ENCODE peak calls at places on chromosomes 7 and 10, in four cellular contexts. P is H1, R is HepG2, I is A549. W is an unnamed sample.

GRCh38 chr10:44517635-44518034 is 132.7 kb upstream of the CXCL12 start:
- DNase-seq in P (peak; percentile 66), R (peak; percentile 10), I (no peak), W (no peak)

GRCh38 chr7:94580601-94581000 is 71.0 kb downstream of the CASD1 start:
- DNase-seq in P (no peak), I (peak; percentile 85), R (peak; percentile 93), W (peak; percentile 49)

GRCh38 chr7:73526892-73527821 is 5.1 kb upstream of the BAZ1B start:
- DNase-seq in R (no peak), P (no peak), I (no peak), W (no peak)

GRCh38 chr7:42274052-42274451 is 37.0 kb upstream of the GLI3 start:
- DNase-seq in R (no peak), I (no peak), P (no peak), W (peak; percentile 79)

GRCh38 chr10:79093658-79094411 is 25.1 kb downstream of the ZMIZ1 start:
- DNase-seq in I (peak; percentile 79), R (peak; percentile 97), P (no peak), W (peak; percentile 81)

GRCh38 chr10:67225226-67225625 is 299.4 kb downstream of the LRRTM3 start:
- DNase-seq in R (no peak), P (no peak), I (no peak), W (no peak)

GRCh38 chr10:83585686-83586085 is 553.6 kb upstream of the GHITM start:
- DNase-seq in R (no peak), I (no peak), P (no peak), W (no peak)

GRCh38 chr10:96334888-96335526 is 23.8 kb downstream of the OPALIN start:
- DNase-seq in P (peak; percentile 50), I (peak; percentile 55), R (peak; percentile 44), W (peak; percentile 41)

GRCh38 chr10:32332299-32332750 is 14.6 kb downstream of the EPC1 start:
- DNase-seq in P (no peak), R (no peak), I (peak; percentile 27), W (peak; percentile 25)

GRCh38 chr10:78953124-78954008 is 115.4 kb upstream of the ZMIZ1 start:
- DNase-seq in P (no peak), I (no peak), R (no peak), W (no peak)

GRCh38 chr7:87325576-87326370 is 19.7 kb upstream of the CROT start:
- DNase-seq in R (no peak), I (no peak), P (no peak), W (no peak)

GRCh38 chr10:104098360-104098925 is 12.8 kb upstream of the COL17A1 start:
- DNase-seq in I (no peak), P (no peak), R (no peak), W (peak; percentile 49)

GRCh38 chr7:90931996-90932912 is 332.0 kb upstream of the FZD1 start:
- DNase-seq in I (no peak), P (no peak), R (no peak), W (no peak)

GRCh38 chr10:112919721-112920120 is 30.3 kb upstream of the TCF7L2 start:
- DNase-seq in P (no peak), R (no peak), I (peak; percentile 41), W (peak; percentile 87)

GRCh38 chr7:155874010-155874409 is 61.7 kb upstream of the SHH start:
- DNase-seq in I (no peak), P (peak; percentile 20), R (no peak), W (no peak)

GRCh38 chr7:150739045-150739432 is 1.8 kb downstream of the GIMAP5 start:
- DNase-seq in R (peak; percentile 11), P (no peak), I (no peak), W (no peak)

GRCh38 chr10:1643161-1643910 is 94.0 kb downstream of the ADARB2 start:
- DNase-seq in R (peak; percentile 5), P (peak; percentile 80), I (peak; percentile 9), W (no peak)

GRCh38 chr7:22386206-22386858 is 29.4 kb upstream of the RAPGEF5 start:
- DNase-seq in R (no peak), I (no peak), P (no peak), W (no peak)

GRCh38 chr7:29327455-29327854 is 132.9 kb downstream of the CHN2 start:
- DNase-seq in R (no peak), I (no peak), P (no peak), W (no peak)

GRCh38 chr7:120993575-120994191 is 5.2 kb downstream of the CPED1 start:
- DNase-seq in P (no peak), I (no peak), R (no peak), W (peak; percentile 56)

GRCh38 chr10:31157125-31157983 is 125.7 kb upstream of the ZNF438 start:
- DNase-seq in I (no peak), R (no peak), P (no peak), W (peak; percentile 85)

GRCh38 chr10:79052311-79053080 is 16.3 kb upstream of the ZMIZ1 start:
- DNase-seq in R (peak; percentile 52), P (no peak), I (peak; percentile 36), W (no peak)

GRCh38 chr10:69567920-69568319 is 5.3 kb downstream of the NEUROG3 start:
- DNase-seq in P (peak; percentile 90), I (peak; percentile 41), R (peak; percentile 6), W (peak; percentile 51)

GRCh38 chr7:117009705-117010361 is 56.5 kb downstream of the ST7 start:
- DNase-seq in I (no peak), R (no peak), P (no peak), W (no peak)

GRCh38 chr10:88620441-88620840 is 33.9 kb downstream of the LIPJ start:
- DNase-seq in R (no peak), P (no peak), I (no peak), W (no peak)

GRCh38 chr7:73983437-73984164 is 44.4 kb upstream of the ELN start:
- DNase-seq in R (no peak), I (no peak), P (no peak), W (no peak)

GRCh38 chr10:132592790-132593788 is 55.5 kb downstream of the INPP5A start:
- DNase-seq in P (no peak), I (no peak), R (no peak), W (no peak)

GRCh38 chr10:78764846-78765430 is 303.8 kb upstream of the ZMIZ1 start:
- DNase-seq in P (no peak), I (no peak), R (no peak), W (no peak)

GRCh38 chr10:94366382-94366781 is 3.6 kb upstream of the NOC3L start:
- DNase-seq in R (no peak), I (no peak), P (no peak), W (no peak)

GRCh38 chr7:43211276-43211675 is 98.8 kb downstream of the HECW1 start:
- DNase-seq in I (peak; percentile 33), P (no peak), R (peak; percentile 3), W (no peak)

GRCh38 chr10:71367279-71367678 is 29.4 kb upstream of the CDH23 start:
- DNase-seq in I (no peak), R (no peak), P (no peak), W (no peak)

GRCh38 chr10:122962405-122962804 is 8.4 kb upstream of the C10orf88 start:
- DNase-seq in P (no peak), R (no peak), I (no peak), W (no peak)

GRCh38 chr10:122953827-122954730 is at the start of gene C10orf88:
- DNase-seq in I (peak; percentile 99), P (peak; percentile 91), R (peak; percentile 96), W (peak; percentile 99)

GRCh38 chr10:122954731-122955050 is 664 bp upstream of the C10orf88 start:
- DNase-seq in P (no peak), R (no peak), I (no peak), W (no peak)

GRCh38 chr10:122955892-122956291 is 1.9 kb upstream of the C10orf88 start:
- DNase-seq in R (peak; percentile 5), P (no peak), I (no peak), W (no peak)

GRCh38 chr10:122957474-122957873 is 3.4 kb upstream of the C10orf88 start:
- DNase-seq in I (no peak), R (peak; percentile 63), P (no peak), W (peak; percentile 1)
- TF ChIP-seq MAFK in I (no peak), R (no peak), P (no peak), W (no peak)

DNA sequence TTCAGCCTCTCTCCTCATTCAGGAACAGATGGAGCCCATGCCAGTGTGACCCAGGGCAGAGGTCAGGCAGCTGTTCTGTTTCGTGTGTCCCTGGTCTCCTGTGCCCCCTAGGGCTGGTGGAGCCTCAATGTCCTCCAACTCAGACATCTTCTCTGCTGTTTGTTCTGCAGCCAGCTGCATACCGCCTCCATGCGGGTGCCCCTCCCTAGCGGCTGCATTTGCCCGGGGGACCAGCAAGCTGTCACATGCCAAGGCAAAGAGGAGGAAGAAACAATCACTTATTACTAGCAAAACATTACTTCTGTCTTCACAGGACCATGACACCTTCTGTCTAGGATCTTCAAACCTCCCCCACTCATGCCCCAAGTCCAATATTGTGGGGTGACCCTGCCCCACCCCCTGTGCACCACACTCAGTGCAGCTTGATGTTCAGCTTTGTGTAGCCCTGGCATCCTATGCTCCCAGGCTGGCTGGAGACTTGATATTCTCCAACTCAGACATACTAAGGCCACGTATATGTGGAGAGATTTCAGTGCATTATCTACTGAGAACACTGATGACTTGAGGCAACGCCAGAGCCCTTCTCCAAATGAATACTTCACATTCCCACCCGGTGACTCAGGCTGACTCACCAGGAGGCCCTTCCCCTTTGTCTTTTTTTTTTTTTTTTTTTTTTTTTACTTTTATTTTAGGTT is 188.9 kb downstream of the SKIDA1 start:
- DNase-seq in R (peak; percentile 92), I (peak; percentile 97), P (peak; percentile 62), W (peak; percentile 97)
- TF ChIP-seq MAFK in R (no peak), I (no peak), P (no peak), W (no peak)

DNA sequence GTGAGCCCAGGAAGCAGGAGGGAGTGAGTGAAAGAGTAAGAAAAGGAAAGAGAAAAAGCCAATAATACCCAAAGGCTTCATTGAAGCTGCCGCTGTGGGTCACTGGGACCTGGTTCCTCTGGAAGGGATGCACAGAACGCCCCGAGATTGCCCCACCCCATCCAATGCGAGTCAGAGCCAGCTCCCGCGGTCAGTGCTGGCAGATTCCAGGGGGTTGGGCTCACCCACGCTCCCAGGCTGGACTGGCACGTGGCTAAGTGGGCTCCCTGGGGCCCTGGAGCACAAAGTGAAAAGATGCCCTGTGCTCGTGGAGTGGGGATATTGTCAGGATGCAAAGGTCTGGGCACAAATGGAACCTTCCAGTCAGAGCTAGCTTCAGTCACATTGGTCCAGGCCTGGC is 117.0 kb downstream of the OAT start:
- DNase-seq in R (no peak), P (no peak), I (no peak), W (no peak)
- TF ChIP-seq MAFK in R (no peak), P (no peak), I (no peak), W (no peak)

GRCh38 chr10:117678106-117678505 is 135.6 kb downstream of the EMX2 start:
- DNase-seq in P (no peak), R (no peak), I (no peak), W (no peak)
- TF ChIP-seq MAFK in P (no peak), R (no peak), I (no peak), W (no peak)

GRCh38 chr7:11831727-11832495 is at the start of gene THSD7A:
- DNase-seq in R (peak; percentile 7), P (peak; percentile 79), I (peak; percentile 52), W (peak; percentile 13)
- TF ChIP-seq MAFK in R (no peak), P (no peak), I (no peak), W (no peak)

DNA sequence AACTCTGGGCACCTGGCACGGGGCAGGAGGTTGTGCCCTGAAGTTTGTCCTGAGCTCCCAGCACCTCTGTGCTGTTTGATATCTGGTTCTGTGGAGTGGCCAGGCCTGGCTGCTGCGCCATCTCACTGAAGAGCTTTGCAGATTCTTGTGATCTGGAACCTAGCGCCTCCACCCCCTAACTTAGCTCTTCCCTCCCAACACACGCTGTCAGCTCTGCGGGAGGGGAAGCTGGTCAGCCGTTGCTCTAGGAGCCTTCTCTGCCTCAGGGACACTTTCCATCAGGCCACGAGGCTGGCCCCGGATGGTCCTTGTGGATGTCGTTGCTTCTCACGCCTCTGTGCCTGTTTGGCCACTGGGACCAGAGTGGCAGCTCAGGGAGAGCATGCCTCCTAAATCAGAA is 213.2 kb downstream of the CCDC3 start:
- DNase-seq in I (no peak), P (no peak), R (no peak), W (no peak)
- TF ChIP-seq MAFK in I (no peak), P (no peak), R (no peak), W (no peak)

W was measured in IMR-90.